ENCODE peak calls at places on chromosome 7, in nine cellular contexts. One of them, this sample, is unnamed.

GRCh38 chr7:125316451-125316850 is 386.8 kb upstream of the POT1 start:
- DNase-seq in sigmoid colon: no peak
- DNase-seq in AG09309: no peak
- DNase-seq in upper lobe of left lung: peak
- DNase-seq in keratinocyte: no peak
- DNase-seq in tibial artery: no peak
- DNase-seq in astrocyte of the spinal cord: no peak
- DNase-seq in fibroblast of lung: no peak
- DNase-seq in H9: peak
- DNase-seq in this sample: no peak

GRCh38 chr7:27314111-27314510 is 71.5 kb downstream of the EVX1 start:
- DNase-seq in sigmoid colon: no peak
- DNase-seq in AG09309: no peak
- DNase-seq in upper lobe of left lung: no peak
- DNase-seq in keratinocyte: no peak
- DNase-seq in tibial artery: no peak
- DNase-seq in astrocyte of the spinal cord: no peak
- DNase-seq in fibroblast of lung: no peak
- DNase-seq in H9: no peak
- DNase-seq in this sample: no peak

GRCh38 chr7:100840470-100841100 is 11.9 kb upstream of the SLC12A9 start:
- DNase-seq in sigmoid colon: no peak
- DNase-seq in AG09309: no peak
- DNase-seq in upper lobe of left lung: no peak
- DNase-seq in keratinocyte: no peak
- DNase-seq in tibial artery: no peak
- DNase-seq in astrocyte of the spinal cord: no peak
- DNase-seq in fibroblast of lung: no peak
- DNase-seq in H9: no peak
- DNase-seq in this sample: no peak

GRCh38 chr7:37109016-37109415 is 339.6 kb downstream of the ELMO1 start:
- DNase-seq in sigmoid colon: no peak
- DNase-seq in AG09309: no peak
- DNase-seq in upper lobe of left lung: no peak
- DNase-seq in keratinocyte: no peak
- DNase-seq in tibial artery: no peak
- DNase-seq in astrocyte of the spinal cord: no peak
- DNase-seq in fibroblast of lung: no peak
- DNase-seq in H9: no peak
- DNase-seq in this sample: no peak

GRCh38 chr7:135971366-135971725 is 5.8 kb downstream of the MTPN start:
- DNase-seq in sigmoid colon: no peak
- DNase-seq in AG09309: no peak
- DNase-seq in upper lobe of left lung: no peak
- DNase-seq in keratinocyte: no peak
- DNase-seq in tibial artery: no peak
- DNase-seq in astrocyte of the spinal cord: no peak
- DNase-seq in fibroblast of lung: no peak
- DNase-seq in H9: no peak
- DNase-seq in this sample: no peak

GRCh38 chr7:7226407-7226806 is 44.1 kb downstream of the C1GALT1 start:
- DNase-seq in sigmoid colon: no peak
- DNase-seq in AG09309: no peak
- DNase-seq in upper lobe of left lung: no peak
- DNase-seq in keratinocyte: no peak
- DNase-seq in tibial artery: no peak
- DNase-seq in astrocyte of the spinal cord: no peak
- DNase-seq in fibroblast of lung: no peak
- DNase-seq in H9: no peak
- DNase-seq in this sample: no peak

GRCh38 chr7:25854608-25855497 is 297.1 kb upstream of the NFE2L3 start:
- DNase-seq in sigmoid colon: peak
- DNase-seq in AG09309: peak
- DNase-seq in upper lobe of left lung: no peak
- DNase-seq in keratinocyte: peak
- DNase-seq in tibial artery: peak
- DNase-seq in astrocyte of the spinal cord: peak
- DNase-seq in fibroblast of lung: peak
- DNase-seq in H9: peak
- DNase-seq in this sample: peak

GRCh38 chr7:36855330-36855729 is 131.0 kb upstream of the AOAH start:
- DNase-seq in sigmoid colon: no peak
- DNase-seq in AG09309: no peak
- DNase-seq in upper lobe of left lung: no peak
- DNase-seq in keratinocyte: peak
- DNase-seq in tibial artery: no peak
- DNase-seq in astrocyte of the spinal cord: no peak
- DNase-seq in fibroblast of lung: no peak
- DNase-seq in H9: no peak
- DNase-seq in this sample: no peak

GRCh38 chr7:94228223-94228622 is 166.5 kb upstream of the COL1A2 start:
- DNase-seq in sigmoid colon: no peak
- DNase-seq in AG09309: no peak
- DNase-seq in upper lobe of left lung: no peak
- DNase-seq in keratinocyte: no peak
- DNase-seq in tibial artery: no peak
- DNase-seq in astrocyte of the spinal cord: no peak
- DNase-seq in fibroblast of lung: no peak
- DNase-seq in H9: no peak
- DNase-seq in this sample: no peak

GRCh38 chr7:148987751-148988512 is 40.4 kb downstream of the PDIA4 start:
- DNase-seq in sigmoid colon: no peak
- DNase-seq in AG09309: no peak
- DNase-seq in upper lobe of left lung: peak
- DNase-seq in keratinocyte: no peak
- DNase-seq in tibial artery: peak
- DNase-seq in astrocyte of the spinal cord: no peak
- DNase-seq in fibroblast of lung: no peak
- DNase-seq in H9: no peak
- DNase-seq in this sample: peak

GRCh38 chr7:118153551-118154177 is 30.3 kb upstream of the LSM8 start:
- DNase-seq in sigmoid colon: no peak
- DNase-seq in AG09309: no peak
- DNase-seq in upper lobe of left lung: no peak
- DNase-seq in keratinocyte: no peak
- DNase-seq in tibial artery: no peak
- DNase-seq in astrocyte of the spinal cord: peak
- DNase-seq in fibroblast of lung: peak
- DNase-seq in H9: no peak
- DNase-seq in this sample: no peak

GRCh38 chr7:87831127-87831526 is 45.0 kb downstream of the SLC25A40 start:
- DNase-seq in sigmoid colon: no peak
- DNase-seq in AG09309: no peak
- DNase-seq in upper lobe of left lung: no peak
- DNase-seq in keratinocyte: no peak
- DNase-seq in tibial artery: no peak
- DNase-seq in astrocyte of the spinal cord: no peak
- DNase-seq in fibroblast of lung: peak
- DNase-seq in H9: no peak
- DNase-seq in this sample: no peak

GRCh38 chr7:104482362-104483042 is 154.1 kb downstream of the LHFPL3 start:
- DNase-seq in sigmoid colon: no peak
- DNase-seq in AG09309: no peak
- DNase-seq in upper lobe of left lung: no peak
- DNase-seq in keratinocyte: no peak
- DNase-seq in tibial artery: no peak
- DNase-seq in astrocyte of the spinal cord: no peak
- DNase-seq in fibroblast of lung: no peak
- DNase-seq in H9: no peak
- DNase-seq in this sample: no peak

DNA sequence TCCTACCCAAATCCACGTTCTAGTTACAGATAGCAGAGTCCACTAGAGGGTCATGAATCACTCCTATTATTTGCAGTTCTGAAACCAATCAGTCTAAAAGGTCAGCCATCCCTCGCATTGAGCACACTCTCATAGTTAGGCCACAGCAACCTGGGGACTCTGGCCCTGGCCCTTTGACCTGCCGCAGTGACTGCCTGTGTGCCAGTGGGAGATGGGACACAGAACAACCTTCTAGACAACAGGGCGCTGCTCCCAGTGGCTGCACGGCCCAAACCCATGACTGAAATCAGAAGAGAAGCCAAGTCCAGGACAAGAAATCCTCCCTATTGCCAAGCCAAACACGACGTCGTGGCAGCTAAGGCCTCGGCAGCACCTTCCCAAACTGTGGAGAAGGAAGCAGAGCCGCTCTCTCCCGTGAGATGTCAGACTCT is 158.5 kb downstream of the HERPUD2 start:
- DNase-seq in sigmoid colon: no peak
- DNase-seq in AG09309: no peak
- DNase-seq in upper lobe of left lung: no peak
- DNase-seq in keratinocyte: no peak
- DNase-seq in tibial artery: no peak
- DNase-seq in astrocyte of the spinal cord: no peak
- DNase-seq in fibroblast of lung: no peak
- DNase-seq in H9: no peak
- DNase-seq in this sample: no peak
- TF ChIP-seq CTCF in sigmoid colon: no peak
- TF ChIP-seq CTCF in AG09309: no peak
- TF ChIP-seq CTCF in upper lobe of left lung: no peak
- TF ChIP-seq CTCF in keratinocyte: no peak
- TF ChIP-seq CTCF in tibial artery: no peak
- TF ChIP-seq CTCF in astrocyte of the spinal cord: no peak
- TF ChIP-seq CTCF in fibroblast of lung: no peak
- TF ChIP-seq CTCF in H9: no peak
- TF ChIP-seq CTCF in this sample: no peak

DNA sequence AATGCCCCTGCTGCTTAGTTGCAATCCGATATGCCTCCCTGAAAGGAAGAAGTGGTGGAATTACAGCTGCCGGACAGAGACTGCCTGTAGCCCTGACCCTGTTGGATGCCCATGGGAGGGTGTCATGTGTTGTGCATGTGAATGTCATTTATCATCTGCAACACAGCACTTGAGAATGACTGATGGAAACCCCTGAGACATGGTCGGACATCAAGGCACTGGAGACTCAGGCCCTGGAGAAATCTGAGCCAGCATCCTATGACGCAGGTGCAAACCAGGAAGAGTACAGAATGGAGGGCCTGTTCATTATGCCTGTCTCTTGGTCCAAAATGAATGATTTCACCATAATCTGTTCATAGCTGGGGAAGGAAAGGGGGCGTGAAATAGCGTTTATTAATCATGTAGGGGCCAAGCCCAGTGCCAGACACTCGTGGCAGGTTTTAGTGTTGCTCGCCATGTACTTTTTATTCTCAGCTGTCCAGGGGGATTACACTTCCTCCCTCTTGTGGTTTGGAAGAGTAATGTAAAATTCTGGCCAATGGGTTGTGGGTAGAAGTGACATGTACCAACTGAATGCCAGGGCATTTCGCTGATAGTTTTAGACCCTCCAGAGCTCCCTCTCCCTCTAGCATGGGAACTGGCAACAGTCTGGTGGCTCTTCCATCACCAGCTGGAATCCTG is 23.0 kb upstream of the LEP start:
- DNase-seq in sigmoid colon: peak
- DNase-seq in AG09309: no peak
- DNase-seq in upper lobe of left lung: no peak
- DNase-seq in keratinocyte: no peak
- DNase-seq in tibial artery: no peak
- DNase-seq in astrocyte of the spinal cord: no peak
- DNase-seq in fibroblast of lung: no peak
- DNase-seq in H9: no peak
- DNase-seq in this sample: no peak
- TF ChIP-seq CTCF in sigmoid colon: no peak
- TF ChIP-seq CTCF in AG09309: peak
- TF ChIP-seq CTCF in upper lobe of left lung: no peak
- TF ChIP-seq CTCF in keratinocyte: no peak
- TF ChIP-seq CTCF in tibial artery: no peak
- TF ChIP-seq CTCF in astrocyte of the spinal cord: peak
- TF ChIP-seq CTCF in fibroblast of lung: peak
- TF ChIP-seq CTCF in H9: peak
- TF ChIP-seq CTCF in this sample: peak

GRCh38 chr7:144786522-144786921 is 49.3 kb downstream of the TPK1 start:
- DNase-seq in sigmoid colon: no peak
- DNase-seq in AG09309: no peak
- DNase-seq in upper lobe of left lung: no peak
- DNase-seq in keratinocyte: no peak
- DNase-seq in tibial artery: no peak
- DNase-seq in astrocyte of the spinal cord: no peak
- DNase-seq in fibroblast of lung: no peak
- DNase-seq in H9: no peak
- DNase-seq in this sample: no peak
- TF ChIP-seq CTCF in sigmoid colon: no peak
- TF ChIP-seq CTCF in AG09309: no peak
- TF ChIP-seq CTCF in upper lobe of left lung: no peak
- TF ChIP-seq CTCF in keratinocyte: peak
- TF ChIP-seq CTCF in tibial artery: no peak
- TF ChIP-seq CTCF in astrocyte of the spinal cord: no peak
- TF ChIP-seq CTCF in fibroblast of lung: no peak
- TF ChIP-seq CTCF in H9: peak
- TF ChIP-seq CTCF in this sample: no peak

GRCh38 chr7:21884496-21884895 is 61.2 kb downstream of the CDCA7L start:
- DNase-seq in sigmoid colon: no peak
- DNase-seq in AG09309: no peak
- DNase-seq in upper lobe of left lung: no peak
- DNase-seq in keratinocyte: peak
- DNase-seq in tibial artery: no peak
- DNase-seq in astrocyte of the spinal cord: no peak
- DNase-seq in fibroblast of lung: no peak
- DNase-seq in H9: no peak
- DNase-seq in this sample: no peak

GRCh38 chr7:21887353-21887752 is 58.3 kb downstream of the CDCA7L start:
- DNase-seq in sigmoid colon: no peak
- DNase-seq in AG09309: no peak
- DNase-seq in upper lobe of left lung: no peak
- DNase-seq in keratinocyte: no peak
- DNase-seq in tibial artery: no peak
- DNase-seq in astrocyte of the spinal cord: no peak
- DNase-seq in fibroblast of lung: no peak
- DNase-seq in H9: no peak
- DNase-seq in this sample: no peak

GRCh38 chr7:21886396-21886795 is 59.3 kb downstream of the CDCA7L start:
- DNase-seq in sigmoid colon: no peak
- DNase-seq in AG09309: no peak
- DNase-seq in upper lobe of left lung: no peak
- DNase-seq in keratinocyte: no peak
- DNase-seq in tibial artery: no peak
- DNase-seq in astrocyte of the spinal cord: no peak
- DNase-seq in fibroblast of lung: no peak
- DNase-seq in H9: no peak
- DNase-seq in this sample: no peak

GRCh38 chr7:21887779-21888178 is 57.9 kb downstream of the CDCA7L start:
- DNase-seq in sigmoid colon: no peak
- DNase-seq in AG09309: no peak
- DNase-seq in upper lobe of left lung: no peak
- DNase-seq in keratinocyte: no peak
- DNase-seq in tibial artery: no peak
- DNase-seq in astrocyte of the spinal cord: no peak
- DNase-seq in fibroblast of lung: no peak
- DNase-seq in H9: no peak
- DNase-seq in this sample: no peak

DNA sequence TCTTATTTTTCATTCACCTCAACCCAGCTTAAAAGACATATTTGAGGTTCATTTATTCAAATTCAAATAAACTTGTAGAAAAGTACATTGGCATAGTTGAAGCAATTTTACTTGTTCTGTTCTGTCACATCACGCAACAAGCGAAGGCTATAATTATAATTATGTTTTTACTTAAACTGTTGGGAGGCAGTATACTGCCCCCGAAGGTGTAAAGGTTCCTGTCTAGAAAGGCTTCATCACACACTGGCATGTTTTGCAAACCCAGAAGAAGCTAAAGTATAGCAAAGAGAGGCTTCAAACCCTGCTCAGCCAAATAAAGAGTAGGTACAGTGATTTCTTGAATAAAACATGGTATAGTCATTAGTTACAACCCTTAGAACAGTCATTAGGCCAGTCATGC is 62.6 kb downstream of the CDCA7L start:
- DNase-seq in sigmoid colon: no peak
- DNase-seq in AG09309: no peak
- DNase-seq in upper lobe of left lung: no peak
- DNase-seq in keratinocyte: no peak
- DNase-seq in tibial artery: no peak
- DNase-seq in astrocyte of the spinal cord: no peak
- DNase-seq in fibroblast of lung: no peak
- DNase-seq in H9: no peak
- DNase-seq in this sample: no peak
- TF ChIP-seq CTCF in sigmoid colon: no peak
- TF ChIP-seq CTCF in AG09309: no peak
- TF ChIP-seq CTCF in upper lobe of left lung: no peak
- TF ChIP-seq CTCF in keratinocyte: peak
- TF ChIP-seq CTCF in tibial artery: no peak
- TF ChIP-seq CTCF in astrocyte of the spinal cord: no peak
- TF ChIP-seq CTCF in fibroblast of lung: no peak
- TF ChIP-seq CTCF in H9: peak
- TF ChIP-seq CTCF in this sample: peak